ENCODE peak calls at places on chromosome 12, in six cellular contexts. G is hepatic stellate cell; L is adipocyte; F is ACHN; Z is GM12892; J is stimulated activated CD4-positive, alpha-beta T cell treated with anti-CD3 and anti-CD28 coated beads, Interleukin-4, amount 100 ng/mL, for 48 hours. D is an unnamed sample.

GRCh38 chr12:4039927-4040326 is 166.7 kb upstream of the PARP11 start:
- DNase-seq in G (no peak), L (no peak), F (no peak), Z (no peak), J (no peak), D (no peak)

GRCh38 chr12:6903712-6904111 is 910 bp upstream of the LRRC23 start:
- DNase-seq in G (no peak), L (no peak), F (no peak), Z (no peak), J (no peak), D (no peak)

GRCh38 chr12:13962699-13963098 is 18.7 kb downstream of the GRIN2B start:
- DNase-seq in G (no peak), L (no peak), F (peak; percentile 64), Z (no peak), J (no peak), D (peak; percentile 57)

GRCh38 chr12:52032797-52033505 is 18.3 kb upstream of the NR4A1 start:
- DNase-seq in G (peak; percentile 99), L (peak; percentile 99), F (peak; percentile 99), Z (peak; percentile 97), J (peak; percentile 80), D (peak; percentile 97)

GRCh38 chr12:81296556-81297305 is 218.9 kb downstream of the ACSS3 start:
- DNase-seq in G (no peak), L (no peak), F (peak; percentile 41), Z (no peak), J (no peak), D (peak; percentile 94)

GRCh38 chr12:2395352-2395977 is 342.7 kb downstream of the CACNA1C start:
- DNase-seq in G (peak; percentile 50), L (peak; percentile 72), F (peak; percentile 63), Z (no peak), J (peak; percentile 47), D (peak; percentile 70)

GRCh38 chr12:32859389-32859788 is 37.2 kb downstream of the PKP2 start:
- DNase-seq in G (no peak), L (no peak), F (no peak), Z (no peak), J (no peak), D (no peak)

GRCh38 chr12:96120359-96121100 is 73.6 kb upstream of the ELK3 start:
- DNase-seq in G (no peak), L (no peak), F (no peak), Z (peak; percentile 31), J (no peak), D (no peak)

GRCh38 chr12:93200291-93200917 is 177.3 kb upstream of the NUDT4 start:
- DNase-seq in G (no peak), L (peak; percentile 43), F (no peak), Z (no peak), J (no peak), D (no peak)

GRCh38 chr12:120759591-120760348 is 34.1 kb downstream of the ACADS start:
- DNase-seq in G (no peak), L (no peak), F (no peak), Z (no peak), J (no peak), D (no peak)

GRCh38 chr12:6275609-6276246 is 34.8 kb upstream of the PLEKHG6 start:
- DNase-seq in G (no peak), L (no peak), F (no peak), Z (no peak), J (no peak), D (no peak)

GRCh38 chr12:12668005-12668404 is 28.0 kb downstream of the GPR19 start:
- DNase-seq in G (no peak), L (no peak), F (peak; percentile 52), Z (no peak), J (no peak), D (no peak)

GRCh38 chr12:22037952-22038351 is 8.1 kb upstream of the CMAS start:
- DNase-seq in G (no peak), L (no peak), F (no peak), Z (no peak), J (no peak), D (no peak)

GRCh38 chr12:100123316-100124095 is 19.2 kb downstream of the BLTP3B start:
- DNase-seq in G (no peak), L (peak; percentile 49), F (no peak), Z (no peak), J (no peak), D (no peak)

GRCh38 chr12:51377099-51377984 is 13.9 kb downstream of the GALNT6 start:
- DNase-seq in G (no peak), L (peak; percentile 22), F (no peak), Z (no peak), J (no peak), D (peak; percentile 84)

GRCh38 chr12:107372229-107372658 is 278.9 kb upstream of the CRY1 start:
- DNase-seq in G (no peak), L (peak; percentile 63), F (no peak), Z (no peak), J (no peak), D (peak; percentile 97)

GRCh38 chr12:106583578-106584103 is 837 bp downstream of the RFX4 start:
- DNase-seq in G (no peak), L (peak; percentile 30), F (no peak), Z (no peak), J (no peak), D (peak; percentile 28)

GRCh38 chr12:6605425-6606330 is 1.5 kb downstream of the CHD4 start:
- DNase-seq in G (no peak), L (peak; percentile 59), F (peak; percentile 42), Z (no peak), J (peak; percentile 30), D (peak; percentile 36)

GRCh38 chr12:94874986-94875312 is 128.5 kb downstream of the NDUFA12 start:
- DNase-seq in G (no peak), L (no peak), F (peak; percentile 19), Z (no peak), J (no peak), D (no peak)

GRCh38 chr12:23895792-23896218 is 53.7 kb downstream of the SOX5 start:
- DNase-seq in G (no peak), L (no peak), F (no peak), Z (no peak), J (no peak), D (no peak)

GRCh38 chr12:131619736-131620506 is 91.0 kb upstream of the SFSWAP start:
- DNase-seq in G (no peak), L (no peak), F (no peak), Z (no peak), J (no peak), D (no peak)

GRCh38 chr12:70719672-70720420 is 82.6 kb upstream of the PTPRB start:
- DNase-seq in G (peak; percentile 32), L (peak; percentile 72), F (peak; percentile 27), Z (no peak), J (peak; percentile 13), D (peak; percentile 58)